ENCODE peak calls at places on chromosomes 6 and 20, in eight cellular contexts. A, U, G, L, V, T, K and Y are unnamed samples.

GRCh38 chr20:50224553-50225255 is 34.1 kb downstream of the CEBPB start:
- DNase-seq in A (peak; percentile 36), U (peak; percentile 95), G (no peak), L (peak; percentile 54), V (no peak), T (no peak), K (no peak), Y (no peak)

GRCh38 chr6:78861509-78861908 is 5.8 kb upstream of the IRAK1BP1 start:
- DNase-seq in A (no peak), U (no peak), G (no peak), L (no peak), V (no peak), T (no peak), K (no peak), Y (no peak)

GRCh38 chr6:6931047-6932025 is 176.4 kb upstream of the RREB1 start:
- DNase-seq in A (no peak), U (no peak), G (no peak), L (no peak), V (no peak), T (no peak), K (no peak), Y (no peak)

GRCh38 chr20:53623454-53624206 is 30.0 kb upstream of the ZNF217 start:
- DNase-seq in A (peak; percentile 69), U (peak; percentile 81), G (no peak), L (peak; percentile 36), V (no peak), T (no peak), K (peak; percentile 36), Y (no peak)

GRCh38 chr6:2876210-2877056 is 26.7 kb downstream of the SERPINB9 start:
- DNase-seq in A (peak; percentile 90), U (peak; percentile 92), G (no peak), L (peak; percentile 74), V (peak; percentile 58), T (no peak), K (peak; percentile 42), Y (no peak)

GRCh38 chr6:161135695-161136591 is 137.9 kb downstream of the AGPAT4 start:
- DNase-seq in A (no peak), U (no peak), G (no peak), L (no peak), V (no peak), T (no peak), K (no peak), Y (no peak)

GRCh38 chr6:131946992-131947955 is 3.9 kb downstream of the CCN2 start:
- DNase-seq in A (no peak), U (peak; percentile 78), G (no peak), L (no peak), V (no peak), T (no peak), K (no peak), Y (no peak)

GRCh38 chr6:16741112-16742016 is 19.9 kb downstream of the ATXN1 start:
- DNase-seq in A (peak; percentile 94), U (peak; percentile 90), G (no peak), L (no peak), V (no peak), T (no peak), K (no peak), Y (no peak)

GRCh38 chr6:147257760-147258159 is 53.5 kb downstream of the STXBP5 start:
- DNase-seq in A (no peak), U (no peak), G (no peak), L (no peak), V (no peak), T (no peak), K (no peak), Y (no peak)

GRCh38 chr6:122995930-122996796 is at the start of gene CLVS2:
- DNase-seq in A (peak; percentile 7), U (peak; percentile 20), G (no peak), L (no peak), V (no peak), T (no peak), K (peak; percentile 71), Y (no peak)

GRCh38 chr6:85464722-85465150 is 14.9 kb downstream of the NT5E start:
- DNase-seq in A (peak; percentile 89), U (peak; percentile 75), G (no peak), L (no peak), V (peak; percentile 97), T (no peak), K (no peak), Y (no peak)

GRCh38 chr20:50675671-50676376 is 15.5 kb downstream of the RIPOR3 start:
- DNase-seq in A (no peak), U (no peak), G (no peak), L (no peak), V (no peak), T (no peak), K (peak; percentile 22), Y (no peak)

GRCh38 chr6:5279891-5280338 is 18.6 kb downstream of the FARS2 start:
- DNase-seq in A (no peak), U (no peak), G (no peak), L (no peak), V (no peak), T (no peak), K (no peak), Y (no peak)

GRCh38 chr6:100475554-100476325 is 11.0 kb upstream of the SIM1 start:
- DNase-seq in A (peak; percentile 33), U (no peak), G (no peak), L (no peak), V (no peak), T (no peak), K (no peak), Y (no peak)

GRCh38 chr6:156954191-156954590 is 177.0 kb downstream of the ARID1B start:
- DNase-seq in A (no peak), U (no peak), G (no peak), L (no peak), V (no peak), T (no peak), K (no peak), Y (no peak)

GRCh38 chr20:58890454-58891075 is 38.0 kb downstream of the GNAS start:
- DNase-seq in A (peak; percentile 64), U (peak; percentile 84), G (peak; percentile 66), L (peak; percentile 69), V (no peak), T (peak; percentile 52), K (peak; percentile 83), Y (peak; percentile 65)

GRCh38 chr6:153069897-153070296 is 61.2 kb downstream of the RGS17 start:
- DNase-seq in A (no peak), U (no peak), G (no peak), L (no peak), V (no peak), T (no peak), K (no peak), Y (no peak)

GRCh38 chr6:145142958-145143357 is 592.4 kb downstream of the EPM2A start:
- DNase-seq in A (no peak), U (no peak), G (no peak), L (no peak), V (no peak), T (no peak), K (no peak), Y (no peak)

GRCh38 chr6:73515204-73516101 is 5.4 kb downstream of the EEF1A1 start:
- DNase-seq in A (peak; percentile 59), U (peak; percentile 91), G (no peak), L (peak; percentile 36), V (no peak), T (no peak), K (peak; percentile 36), Y (no peak)

GRCh38 chr6:167306401-167306998 is 15.4 kb downstream of the UNC93A start:
- DNase-seq in A (no peak), U (no peak), G (no peak), L (no peak), V (peak; percentile 16), T (no peak), K (no peak), Y (no peak)

DNA sequence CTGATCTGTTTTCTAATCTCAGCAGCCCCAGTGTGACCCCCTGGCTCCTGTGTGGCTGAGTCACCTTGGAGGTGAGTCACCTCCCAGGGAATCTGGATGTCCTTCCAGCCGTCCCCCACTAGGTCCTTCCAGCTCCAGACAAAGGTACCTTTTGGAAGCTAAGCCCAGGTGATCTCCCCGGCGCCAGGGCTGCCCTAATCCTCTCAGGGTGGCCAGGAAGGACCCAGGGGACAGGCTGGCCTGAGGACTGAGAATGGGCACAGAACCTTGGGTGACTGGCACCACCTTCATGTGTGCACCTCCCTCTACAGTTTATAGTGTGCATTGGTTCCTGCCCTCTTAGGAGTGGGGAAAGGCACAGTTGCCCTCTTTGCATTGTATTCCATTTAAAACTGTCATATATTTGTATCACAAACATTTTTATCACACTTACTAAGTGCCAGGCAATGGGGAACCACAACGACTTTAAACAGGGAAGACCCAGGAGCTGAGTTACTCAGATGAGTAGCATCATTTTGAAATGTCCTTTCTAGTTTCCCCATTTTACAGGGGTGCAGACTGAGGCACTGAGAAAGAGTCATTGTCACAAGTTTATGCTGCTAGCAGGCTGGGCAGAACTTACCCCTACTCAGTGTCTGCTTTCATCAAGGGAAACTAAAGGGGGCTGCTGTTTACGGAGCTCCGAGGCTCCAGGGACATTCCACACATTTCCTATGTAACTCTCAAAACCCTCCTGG is 2.6 kb upstream of the BPIFB4 start:
- DNase-seq in A (peak; percentile 17), U (no peak), G (no peak), L (no peak), V (peak; percentile 35), T (no peak), K (no peak), Y (no peak)
- TF ChIP-seq CTCF in A (peak; percentile 23), U (peak; percentile 10), G (no peak), L (no peak), V (peak; percentile 52), T (peak; percentile 4), K (no peak), Y (no peak)

DNA sequence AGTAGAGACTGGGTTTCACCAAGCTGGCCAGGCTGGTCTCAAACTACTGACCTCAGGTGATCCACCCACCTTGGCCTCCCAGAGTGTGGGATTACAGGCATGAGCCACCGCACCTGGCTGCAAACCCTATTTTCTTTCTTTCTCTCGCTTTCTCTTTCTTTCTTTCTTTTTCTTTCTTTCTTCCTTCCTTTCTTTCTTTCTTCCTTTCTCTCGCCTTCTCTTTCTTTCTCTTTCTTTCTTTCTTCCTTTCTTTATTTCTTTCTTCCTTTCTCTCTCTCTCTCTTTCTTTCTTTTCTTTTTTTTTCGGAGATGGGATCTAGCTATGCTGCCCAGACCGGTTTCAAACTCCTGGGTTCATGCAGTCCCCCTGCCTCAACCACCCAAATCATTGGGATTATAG is 47.0 kb upstream of the TGM3 start:
- DNase-seq in A (no peak), U (no peak), G (no peak), L (no peak), V (no peak), T (no peak), K (no peak), Y (no peak)
- TF ChIP-seq CTCF in A (no peak), U (no peak), G (no peak), L (no peak), V (no peak), T (no peak), K (no peak), Y (no peak)

DNA sequence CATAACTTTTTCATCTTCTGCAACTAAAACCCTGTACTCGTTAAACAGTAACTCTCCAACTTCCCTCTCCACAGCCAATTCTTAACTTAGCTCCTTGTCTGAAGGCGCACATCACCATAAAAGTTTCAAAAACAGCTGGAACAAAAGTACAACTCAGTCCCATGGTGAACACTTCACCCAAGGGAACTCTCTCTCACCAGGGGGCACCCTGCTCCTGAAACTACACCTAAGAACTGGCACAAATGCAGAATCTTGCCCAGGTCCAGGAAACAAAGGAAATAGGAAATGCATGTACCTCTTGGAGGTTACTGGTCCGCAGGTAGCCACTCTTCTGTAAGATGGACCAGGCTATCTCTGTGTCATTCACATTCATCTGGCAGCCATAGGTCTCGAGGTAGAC is 6.6 kb downstream of the CDK5RAP1 start:
- DNase-seq in A (no peak), U (peak; percentile 19), G (no peak), L (no peak), V (no peak), T (no peak), K (no peak), Y (no peak)
- TF ChIP-seq CTCF in A (no peak), U (peak; percentile 17), G (no peak), L (no peak), V (peak; percentile 20), T (peak; percentile 4), K (no peak), Y (no peak)

GRCh38 chr6:166156942-166157341 is 10.7 kb downstream of the TBXT start:
- DNase-seq in A (no peak), U (no peak), G (no peak), L (no peak), V (peak; percentile 7), T (no peak), K (no peak), Y (no peak)
- TF ChIP-seq CTCF in A (no peak), U (peak; percentile 12), G (no peak), L (no peak), V (peak; percentile 70), T (peak; percentile 28), K (peak; percentile 35), Y (no peak)